ENCODE peak calls at places on chromosomes 6 and 20, in five cellular contexts. E, V, W, Q and C are unnamed samples.

GRCh38 chr6:149174962-149175361 is 142.6 kb upstream of the TAB2 start:
- DNase-seq in Q (no peak), E (no peak), V (no peak), W (no peak), C (no peak)

GRCh38 chr20:2688041-2688591 is 4.5 kb upstream of the EBF4 start:
- DNase-seq in W (no peak), V (peak), Q (no peak), E (peak), C (no peak)

GRCh38 chr6:38176797-38177751 is 357.5 kb downstream of the ZFAND3 start:
- DNase-seq in Q (no peak), W (no peak), E (no peak), V (no peak), C (no peak)

GRCh38 chr20:52864895-52865590 is 107.1 kb upstream of the TSHZ2 start:
- DNase-seq in V (no peak), E (no peak), W (no peak), Q (no peak), C (no peak)

GRCh38 chr6:33425668-33426577 is 6.1 kb downstream of the SYNGAP1 start:
- DNase-seq in E (peak), Q (peak), W (peak), V (peak), C (peak)

GRCh38 chr6:91276315-91276714 is 689.4 kb upstream of the MAP3K7 start:
- DNase-seq in E (no peak), W (no peak), Q (peak), V (no peak), C (no peak)

GRCh38 chr20:53072923-53073579 is 100.9 kb downstream of the TSHZ2 start:
- DNase-seq in W (no peak), E (no peak), Q (no peak), V (no peak), C (no peak)

GRCh38 chr20:51356871-51357270 is 185.6 kb downstream of the NFATC2 start:
- DNase-seq in Q (no peak), W (no peak), E (no peak), V (no peak), C (no peak)

GRCh38 chr6:149831380-149831820 is 32.8 kb downstream of the LRP11 start:
- DNase-seq in W (no peak), Q (peak), E (no peak), V (no peak), C (no peak)

GRCh38 chr6:7647504-7647903 is 57.5 kb downstream of the SNRNP48 start:
- DNase-seq in V (no peak), Q (no peak), W (no peak), E (no peak), C (no peak)

GRCh38 chr6:46932941-46933340 is 11.2 kb upstream of the ADGRF5 start:
- DNase-seq in W (no peak), E (no peak), V (no peak), Q (no peak), C (no peak)

GRCh38 chr6:108274546-108274945 is 13.7 kb upstream of the SNX3 start:
- DNase-seq in V (no peak), W (no peak), Q (no peak), E (no peak), C (no peak)

GRCh38 chr20:8215516-8215915 is 83.5 kb downstream of the PLCB1 start:
- DNase-seq in Q (no peak), V (peak), W (no peak), E (no peak), C (no peak)

DNA sequence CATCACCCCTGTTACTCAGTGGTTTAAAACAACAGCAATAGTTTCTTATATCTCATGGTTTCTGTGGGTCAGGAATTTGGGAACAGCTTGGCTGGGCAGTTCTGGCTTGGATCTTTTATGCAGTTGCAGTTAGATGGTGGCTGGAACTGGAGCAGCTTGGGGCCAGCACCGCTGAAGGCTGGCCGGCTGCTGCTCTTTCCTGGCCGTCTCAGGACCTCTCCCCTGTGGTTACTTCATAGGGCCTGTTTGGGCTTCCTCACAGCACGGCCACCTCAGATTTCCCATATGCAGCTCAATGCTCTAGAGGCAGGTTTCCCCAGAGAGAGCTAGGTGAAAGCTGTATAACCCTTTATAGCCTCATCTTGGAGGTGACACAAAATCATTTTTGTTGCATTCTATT is 15.6 kb downstream of the PKIG start:
- DNase-seq in W (no peak), Q (no peak), V (no peak), E (no peak), C (no peak)
- H3K4me3 ChIP-seq in W (no peak), Q (no peak), V (no peak), E (peak), C (no peak)

DNA sequence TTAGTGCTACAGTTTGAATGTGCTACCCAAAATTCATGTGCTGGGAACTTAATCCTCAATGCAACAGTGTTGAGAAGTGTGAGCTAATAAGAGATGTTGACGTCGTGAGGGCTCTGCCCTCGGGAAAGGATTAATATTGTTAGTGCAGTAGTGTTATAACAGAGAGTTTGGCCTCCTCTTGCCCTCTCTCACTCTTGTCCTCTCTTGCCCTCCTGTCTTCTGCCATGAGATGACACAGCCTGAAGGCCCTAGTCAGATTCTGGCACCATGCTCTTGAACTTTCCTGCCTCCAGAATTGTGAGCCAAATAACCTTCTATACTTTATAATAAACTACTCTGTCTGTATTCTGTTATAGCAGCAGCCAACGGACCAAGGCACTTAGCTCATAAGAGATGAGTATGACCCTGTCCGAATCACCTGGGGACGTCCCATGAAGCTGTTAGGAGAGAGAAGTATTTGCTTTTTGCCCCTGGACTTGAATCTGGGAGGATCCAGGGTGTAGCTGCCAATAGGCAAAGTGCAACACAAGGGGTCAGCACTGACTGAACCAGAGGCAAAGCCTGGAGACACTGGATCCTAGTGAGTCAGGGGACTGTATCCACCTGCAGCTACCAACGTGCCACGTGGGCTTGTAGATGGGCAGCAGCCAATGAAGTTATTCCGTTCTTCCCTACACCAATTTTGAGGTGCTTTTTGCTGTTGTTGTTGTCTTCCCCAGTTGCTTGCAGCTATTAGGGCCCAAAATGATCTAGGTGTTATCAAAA is 233.7 kb downstream of the THBS2 start:
- DNase-seq in Q (no peak), W (no peak), V (no peak), E (no peak), C (no peak)
- TF ChIP-seq CTCF in Q (peak), W (no peak), V (peak), E (no peak), C (peak)

GRCh38 chr6:169988769-169989550 is 237.5 kb downstream of the ERMARD start:
- DNase-seq in V (no peak), W (peak), Q (no peak), E (no peak), C (no peak)
- H3K4me3 ChIP-seq in V (no peak), W (no peak), Q (no peak), E (no peak), C (no peak)

GRCh38 chr6:139872635-139873034 is 498.2 kb upstream of the CITED2 start:
- DNase-seq in Q (no peak), V (no peak), W (no peak), E (no peak), C (no peak)
- TF ChIP-seq CTCF in Q (no peak), V (no peak), W (no peak), E (no peak), C (no peak)

GRCh38 chr6:112384511-112384910 is 37.4 kb downstream of the RFPL4B start:
- DNase-seq in E (no peak), Q (no peak), W (no peak), V (no peak), C (no peak)

GRCh38 chr6:112383191-112383590 is 36.1 kb downstream of the RFPL4B start:
- DNase-seq in V (no peak), Q (no peak), E (no peak), W (no peak), C (no peak)

DNA sequence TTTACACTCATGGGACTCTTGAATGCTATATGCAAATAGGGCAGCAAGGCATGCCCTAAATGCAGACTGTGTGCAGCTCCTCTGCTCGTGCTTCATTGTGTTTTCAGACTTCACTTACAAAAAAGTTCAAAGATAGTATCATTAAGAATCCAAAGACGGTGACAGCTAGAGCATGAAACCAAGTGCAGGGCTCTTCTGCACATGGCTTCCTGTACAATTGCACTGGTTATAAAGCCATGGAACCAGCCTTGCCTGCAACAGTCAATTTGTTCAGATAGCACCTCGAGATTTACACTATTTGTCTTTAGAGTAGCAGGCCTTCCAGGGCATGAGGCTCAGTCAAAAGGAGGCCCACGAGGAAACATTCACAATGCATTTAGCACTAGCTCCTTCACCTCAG is 35.6 kb downstream of the RFPL4B start:
- DNase-seq in Q (no peak), W (no peak), E (no peak), V (no peak), C (no peak)
- H3K4me3 ChIP-seq in Q (no peak), W (no peak), E (no peak), V (no peak), C (no peak)

GRCh38 chr6:140105857-140106256 is 731.4 kb upstream of the CITED2 start:
- DNase-seq in V (no peak), W (no peak), E (no peak), Q (no peak), C (no peak)
- TF ChIP-seq CTCF in V (peak), W (no peak), E (peak), Q (peak), C (no peak)

GRCh38 chr6:43427406-43428111 is at the start of gene ABCC10:
- DNase-seq in E (peak), V (peak), Q (peak), W (peak), C (peak)

GRCh38 chr6:43426928-43427405 is 374 bp upstream of the ABCC10 start:
- DNase-seq in W (no peak), Q (no peak), V (no peak), E (no peak), C (no peak)

GRCh38 chr6:43428112-43428570 is 800 bp downstream of the ABCC10 start:
- DNase-seq in W (no peak), Q (no peak), V (no peak), E (no peak), C (peak)

GRCh38 chr6:43432009-43432945 is 4.9 kb downstream of the ABCC10 start:
- DNase-seq in V (no peak), Q (no peak), E (no peak), W (no peak), C (no peak)

DNA sequence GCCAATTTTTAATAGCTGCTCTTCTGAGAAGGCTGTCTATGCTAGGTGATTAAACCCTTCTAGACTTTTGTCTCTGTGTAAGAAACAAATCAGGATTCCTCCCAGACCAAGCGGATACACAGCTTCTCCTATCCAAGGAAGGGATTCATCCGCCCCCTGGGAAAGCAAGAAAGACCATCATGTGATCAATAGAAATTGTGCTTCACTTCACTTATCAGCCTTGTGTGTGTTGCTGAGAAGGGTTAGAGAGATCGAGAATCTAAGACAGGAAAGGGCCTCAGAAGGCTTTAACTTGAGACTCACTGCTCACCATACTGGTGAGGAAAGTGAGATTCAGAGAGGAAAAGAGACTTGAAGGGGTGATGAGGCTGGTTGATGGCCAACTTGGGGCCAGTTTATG is 1.5 kb downstream of the ABCC10 start:
- DNase-seq in E (no peak), W (peak), V (no peak), Q (no peak), C (no peak)
- H3K4me3 ChIP-seq in E (peak), W (no peak), V (peak), Q (peak), C (peak)

GRCh38 chr6:16658661-16659060 is 102.6 kb downstream of the ATXN1 start:
- DNase-seq in Q (no peak), E (no peak), W (no peak), V (no peak), C (no peak)
- TF ChIP-seq CTCF in Q (no peak), E (no peak), W (no peak), V (no peak), C (no peak)

GRCh38 chr6:106562001-106562400 is 67.3 kb downstream of the RTN4IP1 start:
- DNase-seq in Q (peak), E (no peak), W (no peak), V (no peak), C (no peak)
- H3K4me3 ChIP-seq in Q (peak), E (no peak), W (no peak), V (no peak), C (no peak)

GRCh38 chr6:13908955-13909381 is 15.8 kb upstream of the RNF182 start:
- DNase-seq in E (no peak), Q (peak), W (no peak), V (peak), C (peak)
- TF ChIP-seq CTCF in E (peak), Q (peak), W (no peak), V (peak), C (peak)